ENCODE peak calls at places on chromosomes 1 and 21, in eight cellular contexts. N is left lung, F is PC-9, U is heart left ventricle, M is tibial nerve, L is mesendoderm, Y is H9, W is right cardiac atrium. H is an unnamed sample.
A peak's percentile ranks its signal among the peaks of the same experiment; 100 is the strongest.

GRCh38 chr21:34642211-34643075 is 26.4 kb upstream of the CLIC6 start:
- DNase-seq in Y (no peak), M (no peak), W (no peak), N (no peak), U (no peak), F (no peak), L (no peak), H (no peak)

GRCh38 chr21:35812679-35813078 is 247.6 kb downstream of the SETD4 start:
- DNase-seq in N (no peak), L (no peak), F (no peak), U (no peak), W (no peak), M (no peak), Y (no peak), H (no peak)

GRCh38 chr1:72557446-72558049 is 275.2 kb upstream of the NEGR1 start:
- DNase-seq in N (no peak), Y (peak; percentile 49), M (no peak), U (no peak), W (no peak), F (no peak), L (peak; percentile 71), H (no peak)

GRCh38 chr1:171418546-171418945 is 66.8 kb upstream of the PRRC2C start:
- DNase-seq in W (no peak), L (no peak), U (no peak), F (no peak), N (no peak), M (no peak), Y (no peak), H (no peak)

GRCh38 chr1:169779970-169780369 is 14.7 kb downstream of the METTL18 start:
- DNase-seq in Y (no peak), F (peak; percentile 44), L (no peak), W (no peak), N (no peak), M (no peak), U (no peak), H (no peak)

GRCh38 chr1:199646761-199647160 is 380.7 kb upstream of the NR5A2 start:
- DNase-seq in L (no peak), U (no peak), F (no peak), W (no peak), M (no peak), Y (no peak), N (no peak), H (no peak)

GRCh38 chr1:19203440-19203839 is 6.6 kb downstream of the UBR4 start:
- DNase-seq in N (no peak), M (no peak), W (no peak), U (peak; percentile 30), L (no peak), Y (no peak), F (peak; percentile 39), H (no peak)

GRCh38 chr21:39313042-39313456 is 383 bp downstream of the BRWD1 start:
- DNase-seq in L (no peak), N (no peak), F (no peak), W (peak; percentile 80), M (no peak), U (no peak), Y (peak; percentile 46), H (peak; percentile 34)

GRCh38 chr1:203702130-203702577 is 62.8 kb upstream of the LAX1 start:
- DNase-seq in F (peak; percentile 39), N (no peak), L (peak; percentile 73), U (no peak), Y (peak; percentile 66), W (peak; percentile 56), M (peak; percentile 42), H (peak; percentile 59)

GRCh38 chr21:29300547-29301138 is 1.9 kb downstream of the BACH1 start:
- DNase-seq in W (no peak), F (no peak), U (no peak), N (no peak), M (no peak), L (no peak), Y (no peak), H (no peak)

GRCh38 chr1:46341222-46342083 is 846 bp downstream of the NSUN4 start:
- DNase-seq in U (peak; percentile 39), Y (no peak), N (peak; percentile 42), W (peak; percentile 66), F (no peak), M (no peak), L (no peak), H (no peak)

GRCh38 chr1:201013031-201013485 is 10.5 kb downstream of the KIF21B start:
- DNase-seq in L (no peak), N (peak; percentile 73), F (peak; percentile 40), Y (no peak), U (no peak), M (no peak), W (no peak), H (no peak)

GRCh38 chr1:198449727-198450433 is 90.6 kb downstream of the ATP6V1G3 start:
- DNase-seq in U (no peak), Y (no peak), M (no peak), L (no peak), W (no peak), N (no peak), F (peak; percentile 37), H (no peak)

GRCh38 chr21:18529253-18529652 is 125.7 kb upstream of the TMPRSS15 start:
- DNase-seq in Y (no peak), L (no peak), N (no peak), W (no peak), U (no peak), F (no peak), M (no peak), H (peak; percentile 39)

DNA sequence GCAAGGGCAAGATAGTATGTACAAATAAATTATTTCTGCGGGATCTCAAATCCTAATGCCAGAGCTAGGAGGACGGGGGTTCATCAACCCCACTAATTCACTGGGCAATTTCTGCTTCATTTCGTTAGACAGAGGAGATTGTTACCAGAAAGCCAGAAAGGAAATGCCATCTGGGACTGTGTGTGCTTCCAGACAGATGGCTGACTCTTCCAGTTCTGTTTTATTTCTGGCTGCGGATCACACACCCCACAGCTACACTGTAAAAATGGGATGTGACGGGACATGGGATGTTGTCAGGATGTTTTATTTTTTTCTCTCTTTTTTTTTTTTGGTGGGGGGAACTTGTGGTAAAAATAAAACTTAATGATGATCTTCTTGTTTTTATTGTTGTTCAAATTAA is 114.4 kb downstream of the NUF2 start:
- DNase-seq in M (no peak), N (no peak), U (no peak), F (no peak), L (no peak), Y (no peak), W (no peak), H (no peak)
- H3K4me1 ChIP-seq in M (no peaks in the 10 kb centered on the region), N (no peaks in the 10 kb centered on the region), U (no peaks in the 10 kb centered on the region), F (no peaks in the 10 kb centered on the region), L (no peaks in the 10 kb centered on the region), Y (no peaks in the 10 kb centered on the region), W (no peaks in the 10 kb centered on the region), H (no peaks in the 10 kb centered on the region)

DNA sequence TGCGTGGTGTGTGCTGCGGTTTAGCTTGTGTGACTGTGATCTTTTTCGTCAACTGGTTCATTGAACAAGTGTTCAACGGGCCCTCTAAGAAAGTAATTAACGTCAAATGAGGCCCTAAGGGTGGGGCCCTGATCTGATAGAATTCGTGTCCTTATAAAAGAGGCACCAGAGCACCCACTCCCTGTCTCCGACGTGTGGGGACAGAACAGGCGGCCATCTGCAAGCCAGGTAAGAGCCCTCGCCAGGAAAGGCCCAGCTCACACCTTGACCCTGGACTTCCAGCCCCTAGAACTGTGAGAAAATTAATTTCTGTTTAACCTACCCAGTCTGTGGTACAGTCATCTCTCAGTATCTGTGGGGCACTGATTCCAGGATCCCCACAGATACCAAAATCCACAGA is 20.4 kb upstream of the SAMD11 start:
- DNase-seq in L (no peak), M (peak; percentile 6), W (no peak), Y (no peak), N (no peak), F (no peak), U (no peak), H (no peak)
- H3K27me3 ChIP-seq in L (no peaks in the 10 kb centered on the region), M (no peaks in the 10 kb centered on the region), W (no peaks in the 10 kb centered on the region), Y (peaks cover 19% of the 10 kb centered on the region), N (peaks cover 95% of the 10 kb centered on the region), F (peaks cover 6% of the 10 kb centered on the region), U (peaks cover 23% of the 10 kb centered on the region), H (peaks cover 21% of the 10 kb centered on the region)

GRCh38 chr1:242735323-242735722 is 210.8 kb upstream of the PLD5 start:
- DNase-seq in N (no peak), F (no peak), M (no peak), U (no peak), W (no peak), L (no peak), Y (no peak), H (no peak)
- H3K4me1 ChIP-seq in N (no peaks in the 10 kb centered on the region), F (no peaks in the 10 kb centered on the region), M (no peaks in the 10 kb centered on the region), U (no peaks in the 10 kb centered on the region), W (no peaks in the 10 kb centered on the region), L (no peaks in the 10 kb centered on the region), Y (no peaks in the 10 kb centered on the region), H (no peaks in the 10 kb centered on the region)

DNA sequence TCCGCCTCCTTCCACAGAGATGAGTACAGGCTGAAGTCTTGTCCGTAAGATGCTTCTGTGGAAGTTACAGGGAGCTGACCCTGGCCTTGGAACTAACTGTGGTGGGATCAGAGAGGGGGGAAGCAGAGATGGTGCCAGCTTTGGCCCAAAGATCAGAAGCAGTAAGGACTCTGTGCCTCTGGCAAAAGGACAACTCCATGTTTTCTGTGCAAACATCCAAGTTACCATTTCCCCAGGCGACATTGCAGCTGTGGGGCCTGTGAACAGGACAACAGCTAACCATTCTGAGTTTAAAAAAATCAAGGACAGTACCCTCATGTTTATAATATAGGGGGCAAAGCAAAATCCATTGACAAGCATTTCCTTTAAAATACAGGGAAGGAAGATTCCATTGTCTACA is 38.4 kb downstream of the TEX35 start:
- DNase-seq in Y (no peak), L (no peak), W (no peak), F (no peak), U (no peak), N (no peak), M (no peak), H (no peak)
- H3K27me3 ChIP-seq in Y (no peaks in the 10 kb centered on the region), L (no peaks in the 10 kb centered on the region), W (no peaks in the 10 kb centered on the region), F (no peaks in the 10 kb centered on the region), U (no peaks in the 10 kb centered on the region), N (no peaks in the 10 kb centered on the region), M (no peaks in the 10 kb centered on the region), H (no peaks in the 10 kb centered on the region)